ENCODE peak calls at places on chromosome 5, in five cellular contexts. One of them, this sample, is unnamed. For H3K4me1, the result is how much of the 10 kb centered on the place peaks cover.

GRCh38 chr5:111975133-111975532 is 218.1 kb upstream of the NREP start:
- DNase-seq in sigmoid colon: no peak
- DNase-seq in ovary: no peak
- DNase-seq in suprapubic skin: no peak
- DNase-seq in A549: no peak
- DNase-seq in this sample: no peak

GRCh38 chr5:54007822-54008777 is 302.3 kb downstream of the ARL15 start:
- DNase-seq in sigmoid colon: no peak
- DNase-seq in ovary: no peak
- DNase-seq in suprapubic skin: no peak
- DNase-seq in A549: peak
- DNase-seq in this sample: no peak

GRCh38 chr5:166164211-166164610 is 2127.2 kb upstream of the WWC1 start:
- DNase-seq in sigmoid colon: no peak
- DNase-seq in ovary: no peak
- DNase-seq in suprapubic skin: no peak
- DNase-seq in A549: no peak
- DNase-seq in this sample: no peak

GRCh38 chr5:54390015-54390414 is 65.5 kb upstream of the HSPB3 start:
- DNase-seq in sigmoid colon: no peak
- DNase-seq in ovary: no peak
- DNase-seq in suprapubic skin: no peak
- DNase-seq in A549: peak
- DNase-seq in this sample: peak

GRCh38 chr5:115423051-115423450 is 121.5 kb downstream of the FEM1C start:
- DNase-seq in sigmoid colon: no peak
- DNase-seq in ovary: no peak
- DNase-seq in suprapubic skin: no peak
- DNase-seq in A549: no peak
- DNase-seq in this sample: no peak

GRCh38 chr5:10663531-10664183 is 97.4 kb downstream of the DAP start:
- DNase-seq in sigmoid colon: peak
- DNase-seq in ovary: no peak
- DNase-seq in suprapubic skin: no peak
- DNase-seq in A549: no peak
- DNase-seq in this sample: peak

GRCh38 chr5:174834081-174834480 is 109.7 kb downstream of the MSX2 start:
- DNase-seq in sigmoid colon: no peak
- DNase-seq in ovary: no peak
- DNase-seq in suprapubic skin: no peak
- DNase-seq in A549: no peak
- DNase-seq in this sample: no peak

GRCh38 chr5:129541648-129542251 is 81.7 kb downstream of the ADAMTS19 start:
- DNase-seq in sigmoid colon: no peak
- DNase-seq in ovary: no peak
- DNase-seq in suprapubic skin: no peak
- DNase-seq in A549: peak
- DNase-seq in this sample: no peak

GRCh38 chr5:137938358-137939138 is 49.3 kb downstream of the PKD2L2 start:
- DNase-seq in sigmoid colon: no peak
- DNase-seq in ovary: no peak
- DNase-seq in suprapubic skin: no peak
- DNase-seq in A549: no peak
- DNase-seq in this sample: no peak

GRCh38 chr5:96756985-96757384 is 50.8 kb downstream of the ERAP1 start:
- DNase-seq in sigmoid colon: no peak
- DNase-seq in ovary: no peak
- DNase-seq in suprapubic skin: no peak
- DNase-seq in A549: no peak
- DNase-seq in this sample: no peak

GRCh38 chr5:150523472-150524350 is 15.8 kb downstream of the NDST1 start:
- DNase-seq in sigmoid colon: no peak
- DNase-seq in ovary: peak
- DNase-seq in suprapubic skin: no peak
- DNase-seq in A549: peak
- DNase-seq in this sample: peak

GRCh38 chr5:93622240-93622885 is 39.3 kb downstream of the NR2F1 start:
- DNase-seq in sigmoid colon: no peak
- DNase-seq in ovary: peak
- DNase-seq in suprapubic skin: no peak
- DNase-seq in A549: peak
- DNase-seq in this sample: no peak

GRCh38 chr5:163950248-163950647 is 444.8 kb downstream of the MAT2B start:
- DNase-seq in sigmoid colon: no peak
- DNase-seq in ovary: no peak
- DNase-seq in suprapubic skin: no peak
- DNase-seq in A549: no peak
- DNase-seq in this sample: no peak

GRCh38 chr5:22488427-22488826 is 364.7 kb downstream of the CDH12 start:
- DNase-seq in sigmoid colon: no peak
- DNase-seq in ovary: no peak
- DNase-seq in suprapubic skin: no peak
- DNase-seq in A549: no peak
- DNase-seq in this sample: no peak

GRCh38 chr5:101678494-101679193 is 617.4 kb downstream of the SLCO4C1 start:
- DNase-seq in sigmoid colon: peak
- DNase-seq in ovary: peak
- DNase-seq in suprapubic skin: peak
- DNase-seq in A549: peak
- DNase-seq in this sample: peak

GRCh38 chr5:68456756-68457217 is 241.2 kb downstream of the PIK3R1 start:
- DNase-seq in sigmoid colon: no peak
- DNase-seq in ovary: no peak
- DNase-seq in suprapubic skin: no peak
- DNase-seq in A549: peak
- DNase-seq in this sample: peak

GRCh38 chr5:36561596-36561995 is 44.8 kb upstream of the SLC1A3 start:
- DNase-seq in sigmoid colon: no peak
- DNase-seq in ovary: no peak
- DNase-seq in suprapubic skin: no peak
- DNase-seq in A549: no peak
- DNase-seq in this sample: no peak

GRCh38 chr5:137254153-137254552 is 245.0 kb downstream of the SPOCK1 start:
- DNase-seq in sigmoid colon: no peak
- DNase-seq in ovary: no peak
- DNase-seq in suprapubic skin: no peak
- DNase-seq in A549: no peak
- DNase-seq in this sample: no peak

GRCh38 chr5:177089146-177089545 is 2.4 kb downstream of the FGFR4 start:
- DNase-seq in sigmoid colon: peak
- DNase-seq in ovary: peak
- DNase-seq in suprapubic skin: no peak
- DNase-seq in A549: no peak
- DNase-seq in this sample: peak
- H3K27ac ChIP-seq in sigmoid colon: peak
- H3K27ac ChIP-seq in ovary: no peak
- H3K27ac ChIP-seq in suprapubic skin: no peak
- H3K27ac ChIP-seq in A549: no peak
- H3K27ac ChIP-seq in this sample: no peak

GRCh38 chr5:43042176-43042625 is 2.1 kb upstream of the ANXA2R start:
- DNase-seq in sigmoid colon: peak
- DNase-seq in ovary: peak
- DNase-seq in suprapubic skin: peak
- DNase-seq in A549: peak
- DNase-seq in this sample: peak

GRCh38 chr5:43040287-43041098 is at the start of gene ANXA2R:
- DNase-seq in sigmoid colon: peak
- DNase-seq in ovary: peak
- DNase-seq in suprapubic skin: peak
- DNase-seq in A549: peak
- DNase-seq in this sample: peak

GRCh38 chr5:43041131-43041668 is 1.1 kb upstream of the ANXA2R start:
- DNase-seq in sigmoid colon: no peak
- DNase-seq in ovary: peak
- DNase-seq in suprapubic skin: no peak
- DNase-seq in A549: peak
- DNase-seq in this sample: no peak

GRCh38 chr5:43042626-43043399 is 2.7 kb upstream of the ANXA2R start:
- DNase-seq in sigmoid colon: peak
- DNase-seq in ovary: peak
- DNase-seq in suprapubic skin: peak
- DNase-seq in A549: peak
- DNase-seq in this sample: peak

GRCh38 chr5:43041669-43042175 is 1.6 kb upstream of the ANXA2R start:
- DNase-seq in sigmoid colon: peak
- DNase-seq in ovary: peak
- DNase-seq in suprapubic skin: no peak
- DNase-seq in A549: peak
- DNase-seq in this sample: peak
- TF ChIP-seq POLR2A in sigmoid colon: no peak
- TF ChIP-seq POLR2A in ovary: no peak
- TF ChIP-seq POLR2A in suprapubic skin: no peak
- TF ChIP-seq POLR2A in A549: no peak
- TF ChIP-seq POLR2A in this sample: no peak

GRCh38 chr5:172852490-172853354 is 18.7 kb downstream of the ERGIC1 start:
- DNase-seq in sigmoid colon: no peak
- DNase-seq in ovary: no peak
- DNase-seq in suprapubic skin: no peak
- DNase-seq in A549: peak
- DNase-seq in this sample: no peak

GRCh38 chr5:172850454-172850797 is 16.4 kb downstream of the ERGIC1 start:
- DNase-seq in sigmoid colon: no peak
- DNase-seq in ovary: no peak
- DNase-seq in suprapubic skin: no peak
- DNase-seq in A549: no peak
- DNase-seq in this sample: no peak

GRCh38 chr5:172846677-172847076 is 12.6 kb downstream of the ERGIC1 start:
- DNase-seq in sigmoid colon: no peak
- DNase-seq in ovary: no peak
- DNase-seq in suprapubic skin: no peak
- DNase-seq in A549: no peak
- DNase-seq in this sample: no peak

GRCh38 chr5:172848419-172848818 is 14.4 kb downstream of the ERGIC1 start:
- DNase-seq in sigmoid colon: no peak
- DNase-seq in ovary: no peak
- DNase-seq in suprapubic skin: no peak
- DNase-seq in A549: no peak
- DNase-seq in this sample: no peak

GRCh38 chr5:172849636-172850453 is 15.8 kb downstream of the ERGIC1 start:
- DNase-seq in sigmoid colon: no peak
- DNase-seq in ovary: no peak
- DNase-seq in suprapubic skin: no peak
- DNase-seq in A549: no peak
- DNase-seq in this sample: no peak
- H3K4me1 ChIP-seq in sigmoid colon: under half
- H3K4me1 ChIP-seq in ovary: under half
- H3K4me1 ChIP-seq in suprapubic skin: half or more
- H3K4me1 ChIP-seq in A549: half or more
- H3K4me1 ChIP-seq in this sample: under half

DNA sequence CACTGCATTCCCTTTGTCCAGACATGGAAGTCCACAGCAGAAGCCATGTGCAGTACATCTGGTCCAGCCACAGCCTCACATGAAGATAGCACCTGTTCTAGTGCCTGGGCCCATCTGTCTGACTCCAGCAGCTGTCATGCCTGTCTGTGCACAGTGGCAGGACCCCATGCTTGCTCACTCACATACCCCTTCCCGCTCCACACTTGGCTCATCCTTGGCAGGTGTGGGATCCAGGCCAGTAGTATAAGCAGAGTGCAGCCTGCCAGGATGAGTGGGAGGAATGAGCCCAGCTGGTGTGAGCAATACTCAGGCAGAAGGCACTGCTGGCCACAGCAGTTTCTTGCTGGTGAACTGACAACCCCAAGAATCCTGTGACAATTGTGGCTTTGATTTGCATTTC is 168.0 kb downstream of the PRDM9 start:
- DNase-seq in sigmoid colon: no peak
- DNase-seq in ovary: no peak
- DNase-seq in suprapubic skin: no peak
- DNase-seq in A549: no peak
- DNase-seq in this sample: no peak
- H3K27ac ChIP-seq in sigmoid colon: no peak
- H3K27ac ChIP-seq in ovary: no peak
- H3K27ac ChIP-seq in suprapubic skin: no peak
- H3K27ac ChIP-seq in A549: no peak
- H3K27ac ChIP-seq in this sample: no peak

GRCh38 chr5:108681079-108681921 is 66.4 kb upstream of the FER start:
- DNase-seq in sigmoid colon: no peak
- DNase-seq in ovary: peak
- DNase-seq in suprapubic skin: no peak
- DNase-seq in A549: peak
- DNase-seq in this sample: peak
- TF ChIP-seq POLR2A in sigmoid colon: no peak
- TF ChIP-seq POLR2A in ovary: no peak
- TF ChIP-seq POLR2A in suprapubic skin: no peak
- TF ChIP-seq POLR2A in A549: no peak
- TF ChIP-seq POLR2A in this sample: no peak

GRCh38 chr5:73519531-73520283 is 21.5 kb downstream of the BTF3 start:
- DNase-seq in sigmoid colon: no peak
- DNase-seq in ovary: peak
- DNase-seq in suprapubic skin: no peak
- DNase-seq in A549: peak
- DNase-seq in this sample: peak
- H3K4me1 ChIP-seq in sigmoid colon: under half
- H3K4me1 ChIP-seq in ovary: under half
- H3K4me1 ChIP-seq in suprapubic skin: under half
- H3K4me1 ChIP-seq in A549: under half
- H3K4me1 ChIP-seq in this sample: under half

DNA sequence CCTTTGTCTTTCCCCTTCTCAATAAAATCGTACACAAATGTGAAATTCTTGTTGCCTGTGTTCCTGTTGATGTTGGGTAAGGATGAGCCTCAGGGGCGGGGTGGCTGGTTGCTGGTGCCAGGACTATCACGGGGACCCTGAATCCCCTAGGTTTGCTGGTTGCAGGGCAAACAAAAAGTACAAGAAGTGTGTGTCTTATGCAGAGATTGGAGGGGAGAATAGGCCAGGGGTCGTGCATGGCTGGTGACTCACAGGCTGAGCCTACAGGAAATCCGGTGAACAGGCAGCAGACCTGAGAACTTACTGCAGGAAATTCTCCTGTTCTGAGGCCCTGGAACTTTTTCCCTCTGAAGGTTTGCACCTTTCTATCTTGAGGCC is 5.5 kb downstream of the ANXA2R start:
- DNase-seq in sigmoid colon: no peak
- DNase-seq in ovary: no peak
- DNase-seq in suprapubic skin: no peak
- DNase-seq in A549: no peak
- DNase-seq in this sample: no peak
- H3K27ac ChIP-seq in sigmoid colon: no peak
- H3K27ac ChIP-seq in ovary: no peak
- H3K27ac ChIP-seq in suprapubic skin: no peak
- H3K27ac ChIP-seq in A549: no peak
- H3K27ac ChIP-seq in this sample: no peak

GRCh38 chr5:100535060-100536005 is at the start of gene FAM174A:
- DNase-seq in sigmoid colon: peak
- DNase-seq in ovary: peak
- DNase-seq in suprapubic skin: peak
- DNase-seq in A549: peak
- DNase-seq in this sample: peak
- TF ChIP-seq POLR2A in sigmoid colon: peak
- TF ChIP-seq POLR2A in ovary: peak
- TF ChIP-seq POLR2A in suprapubic skin: no peak
- TF ChIP-seq POLR2A in A549: peak
- TF ChIP-seq POLR2A in this sample: no peak